ENCODE peak calls at places on chromosome 17, in seven cellular contexts. Q is fibroblast of lung, E is kidney, W is mesendoderm, A is GM12878, R is colonic mucosa, S is neural progenitor cell. F is an unnamed sample.

GRCh38 chr17:50148226-50149098 is 2.0 kb downstream of the PPP1R9B start:
- DNase-seq in Q (no peak), E (peak; percentile 96), W (peak; percentile 61), A (peak; percentile 81), R (peak; percentile 79), S (peak; percentile 54), F (peak; percentile 90)

GRCh38 chr17:49730078-49730786 is 22.5 kb upstream of the SLC35B1 start:
- DNase-seq in Q (peak; percentile 94), E (peak; percentile 90), W (peak; percentile 8), A (no peak), R (peak; percentile 59), S (no peak), F (no peak)

GRCh38 chr17:74935585-74936469 is at the start of gene OTOP3:
- DNase-seq in Q (no peak), E (peak; percentile 59), W (no peak), A (no peak), R (no peak), S (peak; percentile 64), F (no peak)

GRCh38 chr17:59427425-59427921 is 96.0 kb downstream of the YPEL2 start:
- DNase-seq in Q (peak; percentile 23), E (no peak), W (peak; percentile 88), A (no peak), R (no peak), S (no peak), F (peak; percentile 60)

GRCh38 chr17:71111945-71112344 is 942.6 kb downstream of the KCNJ2 start:
- DNase-seq in Q (peak; percentile 39), E (no peak), W (no peak), A (no peak), R (no peak), S (no peak), F (no peak)

GRCh38 chr17:17035920-17036319 is 6.3 kb upstream of the MPRIP start:
- DNase-seq in Q (no peak), E (peak; percentile 29), W (no peak), A (no peak), R (no peak), S (no peak), F (no peak)

GRCh38 chr17:71921726-71922320 is 199.0 kb upstream of the SOX9 start:
- DNase-seq in Q (no peak), E (no peak), W (peak; percentile 37), A (peak; percentile 21), R (no peak), S (no peak), F (peak; percentile 85)

GRCh38 chr17:6205525-6205924 is 135.3 kb downstream of the WSCD1 start:
- DNase-seq in Q (no peak), E (no peak), W (no peak), A (no peak), R (no peak), S (no peak), F (no peak)

GRCh38 chr17:40304464-40304863 is 4.5 kb upstream of the RARA start:
- DNase-seq in Q (peak; percentile 77), E (no peak), W (peak; percentile 69), A (no peak), R (no peak), S (no peak), F (no peak)

GRCh38 chr17:81917565-81918332 is at the start of gene SIRT7:
- DNase-seq in Q (peak; percentile 64), E (peak; percentile 94), W (peak; percentile 78), A (peak; percentile 45), R (peak; percentile 79), S (peak; percentile 93), F (peak; percentile 63)
- H3K4me1 ChIP-seq in Q (peaks cover 15% of the 10 kb centered on the region), E (peaks cover 16% of the 10 kb centered on the region), W (peaks cover 6% of the 10 kb centered on the region), A (peaks cover 6% of the 10 kb centered on the region), R (peaks cover 20% of the 10 kb centered on the region), S (peaks cover 10% of the 10 kb centered on the region), F (peaks cover 9% of the 10 kb centered on the region)

GRCh38 chr17:68377771-68378201 is 79.5 kb downstream of the WIPI1 start:
- DNase-seq in Q (no peak), E (no peak), W (peak; percentile 66), A (no peak), R (no peak), S (peak; percentile 18), F (no peak)

GRCh38 chr17:68379150-68379510 is 78.2 kb downstream of the WIPI1 start:
- DNase-seq in Q (no peak), E (no peak), W (no peak), A (no peak), R (no peak), S (no peak), F (no peak)

GRCh38 chr17:68381076-68381900 is 76.0 kb downstream of the WIPI1 start:
- DNase-seq in Q (peak; percentile 93), E (peak; percentile 90), W (no peak), A (no peak), R (no peak), S (no peak), F (peak; percentile 57)

GRCh38 chr17:68378202-68379149 is 78.8 kb downstream of the WIPI1 start:
- DNase-seq in Q (peak; percentile 97), E (peak; percentile 98), W (peak; percentile 94), A (no peak), R (peak; percentile 61), S (peak; percentile 31), F (peak; percentile 28)

DNA sequence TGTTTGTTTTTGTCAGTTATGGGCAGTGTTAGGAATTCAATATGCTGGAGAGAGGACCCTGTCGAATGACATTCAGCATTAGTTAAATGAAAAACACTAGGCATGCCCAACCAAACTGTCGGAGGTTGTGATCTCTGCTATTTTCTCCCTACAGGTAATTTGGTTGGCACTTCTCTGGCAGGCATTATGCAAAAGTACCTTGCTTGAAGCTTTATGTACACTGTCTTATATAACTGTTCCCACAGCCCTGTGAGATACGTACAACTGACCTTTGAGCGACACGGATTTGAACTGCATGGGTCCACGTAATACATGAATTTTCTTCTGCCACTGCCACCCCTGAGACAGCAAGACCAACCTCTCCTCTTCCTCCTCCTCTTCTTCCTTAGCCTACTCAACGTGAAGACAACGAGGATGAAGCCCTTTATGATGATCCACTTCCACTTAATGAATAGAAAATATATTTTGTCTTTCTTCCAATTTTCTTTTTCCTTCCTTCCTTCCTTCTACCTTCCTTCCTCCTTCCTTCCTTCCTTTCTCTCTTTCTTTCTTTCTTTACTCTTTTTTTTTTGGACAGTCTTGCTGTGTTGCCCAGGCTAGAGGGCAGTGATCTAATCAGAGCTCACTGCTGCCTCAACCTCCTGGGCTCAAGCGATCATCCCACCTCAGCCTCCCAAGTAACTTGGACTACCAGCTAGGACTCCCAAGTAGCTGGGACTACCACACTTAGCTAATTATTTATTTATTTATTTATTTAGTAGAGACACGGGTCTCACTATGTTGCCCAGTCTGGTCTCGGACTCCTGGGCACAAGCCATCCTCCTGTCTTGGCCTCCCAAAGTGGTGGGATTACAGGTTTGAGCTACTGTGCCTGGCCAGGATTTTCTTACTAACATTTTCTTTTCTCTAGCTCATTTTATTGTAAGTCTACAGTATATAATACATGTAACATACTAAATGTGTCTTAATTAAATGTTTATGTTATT is 77.3 kb downstream of the WIPI1 start:
- DNase-seq in Q (no peak), E (no peak), W (no peak), A (no peak), R (no peak), S (no peak), F (no peak)
- H3K9ac ChIP-seq in Q (peak overlapping the region; percentile 46), E (no peak overlapping the region), W (no peak overlapping the region), A (no peak overlapping the region), R (no peak overlapping the region), S (no peak overlapping the region), F (no peak overlapping the region)

DNA sequence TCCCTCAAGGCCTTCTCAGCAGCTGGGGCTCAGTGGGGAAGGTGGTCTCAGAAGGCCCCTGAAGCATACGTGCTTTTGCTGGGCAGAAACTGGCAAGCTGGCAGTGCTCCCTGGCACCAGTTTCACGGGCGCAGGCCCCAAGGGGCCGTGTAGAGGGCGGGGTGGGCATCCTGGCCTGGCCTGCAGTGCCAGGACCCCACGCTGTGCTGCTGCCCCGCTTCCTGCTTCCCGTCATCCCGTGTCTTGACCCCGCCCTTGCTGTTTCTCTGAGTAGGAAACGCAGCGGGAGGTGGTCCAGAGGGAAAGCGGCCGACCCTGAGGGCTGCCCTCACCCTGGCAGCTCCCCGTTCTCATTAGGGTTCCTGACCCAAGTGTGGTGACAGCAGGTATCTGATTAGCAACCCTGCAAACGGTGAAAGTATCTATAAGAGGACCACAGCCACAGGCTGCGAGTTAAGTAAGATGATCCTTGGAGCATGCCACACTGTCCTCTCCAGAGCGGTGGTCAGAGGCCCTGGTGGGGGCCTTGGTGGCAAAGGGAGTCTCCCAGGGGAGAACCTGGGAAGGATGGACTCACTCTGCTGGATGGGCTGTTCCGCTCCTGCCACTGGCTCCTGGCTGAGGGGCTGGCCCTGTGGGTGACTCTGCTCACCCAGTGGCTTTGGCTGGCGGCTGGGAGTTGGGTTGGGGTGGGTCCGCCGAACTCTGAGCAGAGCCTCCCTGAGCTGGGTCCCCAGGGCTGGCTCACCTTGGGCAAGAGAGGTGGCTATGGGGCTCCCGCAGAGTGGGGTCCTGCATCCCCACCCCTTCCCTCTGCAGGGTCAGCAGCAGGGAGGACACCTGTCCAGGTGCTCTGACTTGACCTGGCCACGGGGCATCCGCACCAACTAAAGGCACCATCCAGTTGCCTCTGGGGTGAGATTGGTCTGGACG is 7.1 kb downstream of the CDK5R1 start:
- DNase-seq in Q (no peak), E (no peak), W (no peak), A (no peak), R (no peak), S (no peak), F (no peak)
- H3K4me1 ChIP-seq in Q (peaks cover 4% of the 10 kb centered on the region), E (peaks cover 6% of the 10 kb centered on the region), W (peaks cover 4% of the 10 kb centered on the region), A (peaks cover 35% of the 10 kb centered on the region), R (no peaks in the 10 kb centered on the region), S (peaks cover 16% of the 10 kb centered on the region), F (peaks cover 43% of the 10 kb centered on the region)

DNA sequence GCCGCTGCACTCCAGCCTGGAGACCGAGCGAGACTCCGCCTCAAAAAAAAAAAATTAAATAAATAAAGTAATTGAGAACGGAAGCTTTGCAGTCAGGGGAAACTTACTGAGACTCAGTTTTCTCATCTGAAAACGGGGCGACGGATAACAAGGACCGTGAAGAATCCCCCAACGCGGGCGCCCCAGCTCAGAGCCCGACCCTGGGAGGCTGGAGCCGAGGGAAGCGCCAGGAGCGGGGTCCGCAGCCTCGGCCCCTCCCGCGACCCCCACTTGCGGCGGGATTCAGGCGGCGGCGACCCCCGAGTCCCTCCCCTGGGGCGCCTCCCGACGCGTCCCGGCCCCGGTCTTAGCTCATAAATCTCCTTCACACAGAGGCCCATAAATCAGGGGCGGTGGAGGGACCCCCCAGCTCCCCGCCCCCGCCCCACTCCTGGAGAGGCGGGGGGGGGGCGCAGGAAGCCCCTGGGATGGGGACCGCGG is 10.3 kb upstream of the BHLHA9 start:
- DNase-seq in Q (peak; percentile 27), E (no peak), W (no peak), A (no peak), R (no peak), S (no peak), F (no peak)
- H3K9ac ChIP-seq in Q (peak overlapping the region; percentile 16), E (no peak overlapping the region), W (no peak overlapping the region), A (no peak overlapping the region), R (peak overlapping the region; percentile 34), S (no peak overlapping the region), F (no peak overlapping the region)

F was measured in mammary epithelial cell.